ENCODE peak calls at places on chromosomes 6 and 20, in seven cellular contexts. W, N, R, L, G, J and Y are unnamed samples.

GRCh38 chr6:166325383-166326042 is 16.8 kb downstream of the SFT2D1 start:
- DNase-seq in J (no peak), N (peak; percentile 52), L (no peak), W (no peak), R (no peak), G (no peak), Y (peak; percentile 58)

GRCh38 chr6:16452348-16452747 is 214.0 kb downstream of the GMPR start:
- DNase-seq in L (no peak), J (no peak), W (no peak), G (no peak), R (no peak), N (no peak), Y (no peak)

GRCh38 chr6:8065519-8065911 is 1.3 kb upstream of the BLOC1S5 start:
- DNase-seq in R (no peak), G (no peak), W (no peak), N (peak; percentile 45), L (no peak), J (no peak), Y (peak; percentile 51)

GRCh38 chr6:21022343-21023107 is 488.3 kb downstream of the CDKAL1 start:
- DNase-seq in G (no peak), N (peak; percentile 44), J (peak; percentile 19), L (peak; percentile 85), R (peak; percentile 86), W (no peak), Y (peak; percentile 28)

GRCh38 chr6:54847799-54848597 is 1.4 kb downstream of the FAM83B start:
- DNase-seq in R (peak; percentile 6), N (no peak), J (no peak), L (peak; percentile 18), G (peak; percentile 31), W (no peak), Y (no peak)

GRCh38 chr6:97867177-97867576 is 584.2 kb upstream of the MMS22L start:
- DNase-seq in N (no peak), G (no peak), L (no peak), W (no peak), J (no peak), R (no peak), Y (no peak)

GRCh38 chr6:155377061-155377460 is 62.8 kb upstream of the TFB1M start:
- DNase-seq in N (no peak), J (no peak), L (peak; percentile 94), R (peak; percentile 88), G (peak; percentile 87), W (no peak), Y (no peak)

GRCh38 chr6:39330057-39330456 is 7.6 kb upstream of the KCNK16 start:
- DNase-seq in G (no peak), L (no peak), J (no peak), R (no peak), W (no peak), N (peak; percentile 67), Y (peak; percentile 52)

GRCh38 chr6:64504509-64504908 is 868.9 kb downstream of the PHF3 start:
- DNase-seq in W (no peak), G (no peak), L (peak; percentile 26), J (no peak), R (no peak), N (no peak), Y (no peak)

GRCh38 chr6:145006914-145007313 is 721.8 kb downstream of the UTRN start:
- DNase-seq in L (no peak), N (no peak), W (no peak), J (no peak), G (no peak), R (no peak), Y (no peak)

GRCh38 chr6:50819906-50820589 is 1.4 kb downstream of the TFAP2B start:
- DNase-seq in L (no peak), N (no peak), J (no peak), G (no peak), R (no peak), W (no peak), Y (no peak)

GRCh38 chr6:50842446-50842845 is 23.8 kb downstream of the TFAP2B start:
- DNase-seq in R (no peak), L (no peak), G (no peak), W (no peak), N (no peak), J (no peak), Y (no peak)

GRCh38 chr6:118574051-118574865 is 26.2 kb downstream of the PLN start:
- DNase-seq in W (no peak), J (no peak), L (peak; percentile 31), G (peak; percentile 40), N (no peak), R (no peak), Y (no peak)

GRCh38 chr6:99276747-99277146 is 72.7 kb downstream of the FAXC start:
- DNase-seq in N (no peak), W (no peak), R (no peak), L (peak; percentile 10), J (no peak), G (no peak), Y (no peak)

GRCh38 chr20:42430059-42430458 is 759.6 kb downstream of the PTPRT start:
- DNase-seq in J (no peak), L (no peak), W (no peak), N (no peak), R (no peak), G (no peak), Y (no peak)

GRCh38 chr20:56875803-56876202 is 246.7 kb downstream of the TFAP2C start:
- DNase-seq in W (no peak), L (no peak), N (no peak), R (no peak), G (no peak), J (no peak), Y (no peak)

GRCh38 chr6:77105091-77105490 is 358.2 kb downstream of the HTR1B start:
- DNase-seq in G (no peak), L (no peak), R (no peak), J (no peak), N (no peak), W (no peak), Y (no peak)

GRCh38 chr20:2986466-2986865 is 57.0 kb upstream of the GNRH2 start:
- DNase-seq in L (peak; percentile 85), N (no peak), W (no peak), R (peak; percentile 47), J (no peak), G (peak; percentile 66), Y (no peak)

GRCh38 chr20:1438361-1438760 is 28.3 kb downstream of the NSFL1C start:
- DNase-seq in N (no peak), L (no peak), J (no peak), G (no peak), R (no peak), W (no peak), Y (no peak)

GRCh38 chr6:149913542-149914240 is 9.2 kb downstream of the RAET1G start:
- DNase-seq in N (no peak), G (no peak), J (no peak), R (no peak), L (no peak), W (no peak), Y (no peak)

GRCh38 chr6:2999005-2999620 is 581 bp upstream of the NQO2 start:
- DNase-seq in L (peak; percentile 93), G (peak; percentile 67), N (no peak), J (no peak), R (peak; percentile 66), W (no peak), Y (no peak)

GRCh38 chr20:13755809-13756208 is 28.9 kb downstream of the ESF1 start:
- DNase-seq in N (no peak), W (no peak), J (no peak), G (no peak), R (peak; percentile 27), L (no peak), Y (no peak)
- TF ChIP-seq CTCF in N (no peak), W (no peak), J (no peak), G (peak; percentile 32), R (peak; percentile 8), L (no peak), Y (no peak)

GRCh38 chr6:28981833-28982475 is 23.2 kb downstream of the ZNF311 start:
- DNase-seq in N (peak; percentile 62), W (peak; percentile 76), L (peak; percentile 96), G (peak; percentile 92), R (peak; percentile 96), J (peak; percentile 77), Y (peak; percentile 73)
- TF ChIP-seq CTCF in N (no peak), W (peak; percentile 7), L (no peak), G (peak; percentile 10), R (no peak), J (no peak), Y (no peak)

GRCh38 chr6:38138374-38138773 is 318.8 kb downstream of the ZFAND3 start:
- DNase-seq in G (no peak), R (no peak), N (no peak), J (no peak), W (no peak), L (no peak), Y (no peak)

GRCh38 chr6:38134704-38135088 is 315.2 kb downstream of the ZFAND3 start:
- DNase-seq in J (no peak), N (no peak), G (no peak), L (no peak), W (no peak), R (no peak), Y (no peak)

GRCh38 chr6:38141045-38141444 is 321.5 kb downstream of the ZFAND3 start:
- DNase-seq in R (no peak), N (no peak), G (no peak), W (no peak), L (no peak), J (no peak), Y (no peak)

GRCh38 chr6:38136547-38136946 is 317.0 kb downstream of the ZFAND3 start:
- DNase-seq in R (no peak), G (no peak), J (no peak), L (peak; percentile 29), N (no peak), W (no peak), Y (no peak)

GRCh38 chr6:38137609-38138008 is 318.1 kb downstream of the ZFAND3 start:
- DNase-seq in J (peak; percentile 31), R (no peak), N (no peak), W (no peak), L (no peak), G (no peak), Y (no peak)
- TF ChIP-seq CTCF in J (no peak), R (no peak), N (no peak), W (no peak), L (no peak), G (no peak), Y (no peak)

DNA sequence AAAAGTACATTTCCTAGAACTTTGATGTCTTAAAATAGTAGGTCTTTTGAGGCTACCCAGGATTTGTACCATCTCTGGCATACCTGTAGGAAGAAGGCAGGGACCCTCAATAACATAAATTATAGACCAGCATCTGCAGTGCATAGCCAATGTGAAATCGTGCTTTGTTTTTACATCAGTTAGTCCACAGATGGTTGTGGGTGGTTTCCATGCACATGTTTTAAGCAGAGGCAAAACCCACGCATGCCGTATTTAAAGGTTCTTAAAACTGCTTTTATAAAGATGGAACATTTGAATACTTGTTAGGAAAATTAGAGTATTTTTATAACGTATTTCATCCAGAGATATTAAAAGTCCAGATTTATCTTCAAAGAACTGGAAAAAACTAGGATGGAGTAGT is 66.3 kb downstream of the SH3BGRL2 start:
- DNase-seq in G (no peak), J (no peak), R (no peak), L (no peak), N (no peak), W (no peak), Y (no peak)
- TF ChIP-seq CTCF in G (no peak), J (no peak), R (no peak), L (no peak), N (no peak), W (no peak), Y (no peak)